ENCODE peak calls at places on chromosome 17, in six cellular contexts. One of them, this sample, is unnamed.
A peak's percentile ranks its signal among the peaks of the same experiment; 100 is the strongest.

GRCh38 chr17:57811633-57812280 is 38.1 kb downstream of the MRPS23 start:
- DNase-seq in GM12878: no peak
- DNase-seq in K562: peak; percentile 45
- DNase-seq in H1: no peak
- DNase-seq in WTC11: no peak
- DNase-seq in HepG2: no peak
- DNase-seq in this sample: peak; percentile 25

GRCh38 chr17:74521701-74522201 is 9.5 kb downstream of the CD300LB start:
- DNase-seq in GM12878: no peak
- DNase-seq in H1: no peak
- DNase-seq in WTC11: no peak
- DNase-seq in K562: no peak
- DNase-seq in HepG2: no peak
- DNase-seq in this sample: no peak

GRCh38 chr17:54903375-54903774 is 2.7 kb downstream of the TOM1L1 start:
- DNase-seq in WTC11: no peak
- DNase-seq in H1: no peak
- DNase-seq in K562: no peak
- DNase-seq in GM12878: no peak
- DNase-seq in HepG2: peak; percentile 84
- DNase-seq in this sample: no peak

GRCh38 chr17:15354256-15354655 is 12.9 kb upstream of the TEKT3 start:
- DNase-seq in K562: no peak
- DNase-seq in H1: no peak
- DNase-seq in GM12878: no peak
- DNase-seq in HepG2: peak; percentile 47
- DNase-seq in WTC11: no peak
- DNase-seq in this sample: no peak

GRCh38 chr17:28381141-28381825 is 9.8 kb downstream of the SARM1 start:
- DNase-seq in WTC11: peak; percentile 85
- DNase-seq in K562: no peak
- DNase-seq in H1: peak; percentile 62
- DNase-seq in HepG2: no peak
- DNase-seq in GM12878: no peak
- DNase-seq in this sample: peak; percentile 94

GRCh38 chr17:69485901-69486643 is 71.6 kb downstream of the MAP2K6 start:
- DNase-seq in K562: no peak
- DNase-seq in H1: no peak
- DNase-seq in GM12878: no peak
- DNase-seq in WTC11: no peak
- DNase-seq in HepG2: no peak
- DNase-seq in this sample: no peak

GRCh38 chr17:39235555-39236221 is 9.9 kb upstream of the STAC2 start:
- DNase-seq in GM12878: peak; percentile 24
- DNase-seq in HepG2: peak; percentile 60
- DNase-seq in WTC11: peak; percentile 79
- DNase-seq in H1: peak; percentile 49
- DNase-seq in K562: peak; percentile 87
- DNase-seq in this sample: peak; percentile 96

GRCh38 chr17:32871736-32872135 is 5.2 kb downstream of the MYO1D start:
- DNase-seq in GM12878: no peak
- DNase-seq in K562: no peak
- DNase-seq in WTC11: no peak
- DNase-seq in HepG2: no peak
- DNase-seq in H1: no peak
- DNase-seq in this sample: no peak

GRCh38 chr17:13428611-13429042 is 173.1 kb downstream of the HS3ST3A1 start:
- DNase-seq in GM12878: no peak
- DNase-seq in H1: no peak
- DNase-seq in HepG2: no peak
- DNase-seq in WTC11: no peak
- DNase-seq in K562: no peak
- DNase-seq in this sample: no peak

GRCh38 chr17:30336369-30337171 is 2.7 kb upstream of the TMIGD1 start:
- DNase-seq in H1: peak; percentile 9
- DNase-seq in HepG2: peak; percentile 95
- DNase-seq in GM12878: no peak
- DNase-seq in K562: peak; percentile 61
- DNase-seq in WTC11: peak; percentile 62
- DNase-seq in this sample: peak; percentile 88

GRCh38 chr17:33038740-33039139 is 47.1 kb downstream of the SPACA3 start:
- DNase-seq in WTC11: peak; percentile 85
- DNase-seq in K562: peak; percentile 70
- DNase-seq in H1: peak; percentile 31
- DNase-seq in GM12878: no peak
- DNase-seq in HepG2: no peak
- DNase-seq in this sample: peak; percentile 80

GRCh38 chr17:29145289-29146058 is 34.7 kb downstream of the MYO18A start:
- DNase-seq in K562: peak; percentile 65
- DNase-seq in HepG2: peak; percentile 68
- DNase-seq in H1: peak; percentile 50
- DNase-seq in WTC11: peak; percentile 67
- DNase-seq in GM12878: no peak
- DNase-seq in this sample: peak; percentile 89

GRCh38 chr17:61284174-61284573 is 115.5 kb upstream of the TBX2 start:
- DNase-seq in H1: no peak
- DNase-seq in K562: no peak
- DNase-seq in HepG2: no peak
- DNase-seq in WTC11: no peak
- DNase-seq in GM12878: no peak
- DNase-seq in this sample: no peak

GRCh38 chr17:45019177-45019711 is 32.2 kb downstream of the DCAKD start:
- DNase-seq in K562: peak; percentile 80
- DNase-seq in H1: no peak
- DNase-seq in WTC11: no peak
- DNase-seq in GM12878: no peak
- DNase-seq in HepG2: no peak
- DNase-seq in this sample: peak; percentile 52

GRCh38 chr17:21211825-21212479 is 2.0 kb downstream of the TMEM11 start:
- DNase-seq in GM12878: no peak
- DNase-seq in K562: no peak
- DNase-seq in HepG2: no peak
- DNase-seq in H1: no peak
- DNase-seq in WTC11: no peak
- DNase-seq in this sample: no peak

GRCh38 chr17:51214920-51215319 is 44.9 kb downstream of the MBTD1 start:
- DNase-seq in WTC11: no peak
- DNase-seq in K562: no peak
- DNase-seq in GM12878: no peak
- DNase-seq in HepG2: no peak
- DNase-seq in H1: no peak
- DNase-seq in this sample: no peak

GRCh38 chr17:78416791-78417530 is 38.5 kb downstream of the PGS1 start:
- DNase-seq in H1: no peak
- DNase-seq in HepG2: no peak
- DNase-seq in WTC11: no peak
- DNase-seq in K562: no peak
- DNase-seq in GM12878: no peak
- DNase-seq in this sample: no peak

GRCh38 chr17:20066253-20066652 is 57.1 kb downstream of the SPECC1 start:
- DNase-seq in HepG2: no peak
- DNase-seq in H1: no peak
- DNase-seq in K562: no peak
- DNase-seq in GM12878: no peak
- DNase-seq in WTC11: no peak
- DNase-seq in this sample: no peak

GRCh38 chr17:83192161-83192788 is 112.9 kb downstream of the METRNL start:
- DNase-seq in WTC11: peak; percentile 4
- DNase-seq in HepG2: no peak
- DNase-seq in H1: no peak
- DNase-seq in GM12878: no peak
- DNase-seq in K562: no peak
- DNase-seq in this sample: no peak

GRCh38 chr17:12928736-12929135 is 89.1 kb downstream of the ELAC2 start:
- DNase-seq in WTC11: no peak
- DNase-seq in H1: no peak
- DNase-seq in HepG2: peak; percentile 29
- DNase-seq in K562: no peak
- DNase-seq in GM12878: no peak
- DNase-seq in this sample: peak; percentile 40

GRCh38 chr17:76107507-76107906 is 3.9 kb upstream of the EXOC7 start:
- DNase-seq in H1: no peak
- DNase-seq in GM12878: no peak
- DNase-seq in HepG2: peak; percentile 58
- DNase-seq in WTC11: no peak
- DNase-seq in K562: no peak
- DNase-seq in this sample: no peak

DNA sequence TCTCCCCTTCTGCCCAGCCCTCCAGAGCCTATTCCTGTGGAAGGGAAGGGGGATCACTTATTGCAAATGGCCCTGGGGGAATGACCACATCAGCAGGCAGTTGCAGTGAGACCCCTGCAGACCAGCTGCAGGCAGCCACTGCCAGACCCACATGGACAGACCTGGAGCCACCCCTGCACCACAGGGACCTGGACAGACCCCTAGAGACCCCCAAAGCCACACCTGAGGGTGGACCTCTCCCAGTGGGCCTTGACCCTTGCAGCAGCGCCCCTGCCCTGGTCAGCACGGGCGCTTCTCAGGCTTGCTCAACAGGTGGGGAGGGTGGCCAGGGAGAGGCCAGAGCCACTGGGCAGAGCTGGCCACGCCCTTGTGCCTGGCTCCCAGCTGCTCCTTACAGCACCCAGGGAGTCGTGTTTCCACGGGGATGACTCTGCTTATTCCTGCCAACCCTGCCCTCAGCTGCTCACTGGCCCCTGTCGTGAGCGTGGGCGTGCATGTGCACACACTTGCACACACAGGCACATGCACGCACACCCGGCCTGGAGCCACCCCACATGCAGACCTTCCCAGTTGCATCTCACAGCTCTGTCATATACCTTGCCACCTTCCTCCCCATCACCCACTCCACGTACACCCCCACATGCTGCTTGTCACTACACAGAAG is 1.3 kb upstream of the SCN4A start:
- DNase-seq in K562: no peak
- DNase-seq in H1: no peak
- DNase-seq in HepG2: no peak
- DNase-seq in GM12878: no peak
- DNase-seq in WTC11: no peak
- DNase-seq in this sample: no peak
- TF ChIP-seq CREB1 in K562: no peak
- TF ChIP-seq CREB1 in H1: no peak
- TF ChIP-seq CREB1 in HepG2: no peak
- TF ChIP-seq CREB1 in GM12878: no peak
- TF ChIP-seq CREB1 in WTC11: no peak
- TF ChIP-seq CREB1 in this sample: no peak

GRCh38 chr17:31527606-31528005 is 136.1 kb downstream of the RAB11FIP4 start:
- DNase-seq in H1: no peak
- DNase-seq in K562: no peak
- DNase-seq in HepG2: no peak
- DNase-seq in GM12878: no peak
- DNase-seq in WTC11: no peak
- DNase-seq in this sample: no peak
- TF ChIP-seq CREB1 in H1: no peak
- TF ChIP-seq CREB1 in K562: no peak
- TF ChIP-seq CREB1 in HepG2: no peak
- TF ChIP-seq CREB1 in GM12878: no peak
- TF ChIP-seq CREB1 in WTC11: no peak
- TF ChIP-seq CREB1 in this sample: no peak

GRCh38 chr17:81254955-81255717 is 16.0 kb downstream of the NDUFAF8 start:
- DNase-seq in HepG2: peak; percentile 45
- DNase-seq in H1: peak; percentile 21
- DNase-seq in GM12878: no peak
- DNase-seq in K562: peak; percentile 45
- DNase-seq in WTC11: peak; percentile 74
- DNase-seq in this sample: peak; percentile 84
- TF ChIP-seq CREB1 in HepG2: no peak
- TF ChIP-seq CREB1 in H1: no peak
- TF ChIP-seq CREB1 in GM12878: no peak
- TF ChIP-seq CREB1 in K562: no peak
- TF ChIP-seq CREB1 in WTC11: no peak
- TF ChIP-seq CREB1 in this sample: no peak

GRCh38 chr17:1574697-1575471 is 12.3 kb upstream of the PITPNA start:
- DNase-seq in H1: no peak
- DNase-seq in WTC11: peak; percentile 61
- DNase-seq in K562: no peak
- DNase-seq in GM12878: no peak
- DNase-seq in HepG2: no peak
- DNase-seq in this sample: peak; percentile 60

GRCh38 chr17:1576500-1576899 is 13.9 kb upstream of the PITPNA start:
- DNase-seq in GM12878: no peak
- DNase-seq in K562: no peak
- DNase-seq in WTC11: no peak
- DNase-seq in HepG2: no peak
- DNase-seq in H1: no peak
- DNase-seq in this sample: no peak

GRCh38 chr17:1577186-1577585 is 14.6 kb upstream of the PITPNA start:
- DNase-seq in HepG2: peak; percentile 57
- DNase-seq in K562: no peak
- DNase-seq in H1: no peak
- DNase-seq in WTC11: no peak
- DNase-seq in GM12878: no peak
- DNase-seq in this sample: peak; percentile 58

GRCh38 chr17:1571362-1571746 is 8.8 kb upstream of the PITPNA start:
- DNase-seq in WTC11: no peak
- DNase-seq in H1: no peak
- DNase-seq in GM12878: no peak
- DNase-seq in HepG2: no peak
- DNase-seq in K562: no peak
- DNase-seq in this sample: no peak

GRCh38 chr17:1573932-1574696 is 11.5 kb upstream of the PITPNA start:
- DNase-seq in K562: peak; percentile 86
- DNase-seq in HepG2: peak; percentile 63
- DNase-seq in H1: no peak
- DNase-seq in WTC11: peak; percentile 87
- DNase-seq in GM12878: no peak
- DNase-seq in this sample: peak; percentile 86
- TF ChIP-seq CREB1 in K562: peak; percentile 33
- TF ChIP-seq CREB1 in HepG2: no peak
- TF ChIP-seq CREB1 in H1: peak; percentile 68
- TF ChIP-seq CREB1 in WTC11: no peak
- TF ChIP-seq CREB1 in GM12878: peak; percentile 52
- TF ChIP-seq CREB1 in this sample: peak; percentile 64

DNA sequence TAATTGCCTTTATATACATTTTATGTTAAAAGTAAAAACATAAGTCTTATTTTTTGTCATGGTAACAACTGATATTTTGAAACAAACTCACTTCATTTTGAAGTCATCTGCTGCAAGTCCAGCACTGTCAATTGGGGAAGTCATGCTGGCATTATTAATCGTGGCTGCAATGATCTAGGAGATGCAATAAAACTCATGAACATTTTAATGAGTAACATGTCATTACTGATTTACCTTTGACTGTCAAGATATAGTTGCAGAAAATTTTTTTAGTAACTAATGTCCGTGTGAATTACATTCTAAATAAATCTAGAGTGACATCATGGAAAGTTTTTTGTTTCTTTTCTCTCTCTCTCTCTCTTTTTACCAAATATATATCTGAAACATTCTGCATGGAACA is 17.4 kb upstream of the KRT24 start:
- DNase-seq in HepG2: no peak
- DNase-seq in WTC11: no peak
- DNase-seq in GM12878: no peak
- DNase-seq in K562: no peak
- DNase-seq in H1: no peak
- DNase-seq in this sample: no peak
- TF ChIP-seq CREB1 in HepG2: no peak
- TF ChIP-seq CREB1 in WTC11: no peak
- TF ChIP-seq CREB1 in GM12878: no peak
- TF ChIP-seq CREB1 in K562: no peak
- TF ChIP-seq CREB1 in H1: no peak
- TF ChIP-seq CREB1 in this sample: no peak